ENCODE peak calls at places on chromosome X, in seven cellular contexts. One of them, this sample, is unnamed.

GRCh38 chrX:118211891-118212816 is 95.5 kb upstream of the KLHL13 start:
- DNase-seq in ELR: no peak
- DNase-seq in HT1080: no peak
- DNase-seq in activated naive CD8-positive, alpha-beta T cell treated with anti-CD3 and anti-CD28 coated beads for 36 hours: no peak
- DNase-seq in HuH-7: no peak
- DNase-seq in AG20443: no peak
- DNase-seq in EL: no peak
- DNase-seq in this sample: no peak

GRCh38 chrX:15946783-15947550 is 92.4 kb upstream of the AP1S2 start:
- DNase-seq in AG20443: peak
- DNase-seq in EL: peak
- DNase-seq in HuH-7: no peak
- DNase-seq in activated naive CD8-positive, alpha-beta T cell treated with anti-CD3 and anti-CD28 coated beads for 36 hours: no peak
- DNase-seq in HT1080: peak
- DNase-seq in ELR: peak
- DNase-seq in this sample: peak

GRCh38 chrX:16188687-16189086 is 21.4 kb downstream of the MAGEB17 start:
- DNase-seq in AG20443: no peak
- DNase-seq in HT1080: peak
- DNase-seq in ELR: peak
- DNase-seq in EL: peak
- DNase-seq in HuH-7: no peak
- DNase-seq in activated naive CD8-positive, alpha-beta T cell treated with anti-CD3 and anti-CD28 coated beads for 36 hours: no peak
- DNase-seq in this sample: peak

GRCh38 chrX:69493193-69493592 is 10.9 kb upstream of the NALF2 start:
- DNase-seq in ELR: no peak
- DNase-seq in HT1080: peak
- DNase-seq in AG20443: peak
- DNase-seq in HuH-7: peak
- DNase-seq in EL: no peak
- DNase-seq in activated naive CD8-positive, alpha-beta T cell treated with anti-CD3 and anti-CD28 coated beads for 36 hours: peak
- DNase-seq in this sample: peak

GRCh38 chrX:109199726-109200125 is 282.2 kb downstream of the GUCY2F start:
- DNase-seq in HT1080: peak
- DNase-seq in HuH-7: no peak
- DNase-seq in AG20443: peak
- DNase-seq in activated naive CD8-positive, alpha-beta T cell treated with anti-CD3 and anti-CD28 coated beads for 36 hours: no peak
- DNase-seq in ELR: no peak
- DNase-seq in EL: peak
- DNase-seq in this sample: peak

GRCh38 chrX:133265331-133265730 is 47.2 kb upstream of the TFDP3 start:
- DNase-seq in HT1080: no peak
- DNase-seq in EL: no peak
- DNase-seq in HuH-7: no peak
- DNase-seq in activated naive CD8-positive, alpha-beta T cell treated with anti-CD3 and anti-CD28 coated beads for 36 hours: no peak
- DNase-seq in ELR: no peak
- DNase-seq in AG20443: no peak
- DNase-seq in this sample: no peak

GRCh38 chrX:133375558-133376340 is 39.5 kb downstream of the GPC4 start:
- DNase-seq in HT1080: no peak
- DNase-seq in ELR: no peak
- DNase-seq in EL: no peak
- DNase-seq in activated naive CD8-positive, alpha-beta T cell treated with anti-CD3 and anti-CD28 coated beads for 36 hours: no peak
- DNase-seq in HuH-7: no peak
- DNase-seq in AG20443: no peak
- DNase-seq in this sample: no peak

GRCh38 chrX:153884136-153885076 is 1.6 kb downstream of the L1CAM start:
- DNase-seq in EL: no peak
- DNase-seq in ELR: no peak
- DNase-seq in HuH-7: no peak
- DNase-seq in AG20443: no peak
- DNase-seq in activated naive CD8-positive, alpha-beta T cell treated with anti-CD3 and anti-CD28 coated beads for 36 hours: no peak
- DNase-seq in HT1080: no peak
- DNase-seq in this sample: peak

GRCh38 chrX:130975947-130976346 is 72.9 kb upstream of the ENOX2 start:
- DNase-seq in AG20443: peak
- DNase-seq in HuH-7: peak
- DNase-seq in activated naive CD8-positive, alpha-beta T cell treated with anti-CD3 and anti-CD28 coated beads for 36 hours: peak
- DNase-seq in ELR: peak
- DNase-seq in EL: peak
- DNase-seq in HT1080: peak
- DNase-seq in this sample: peak

GRCh38 chrX:125998432-125998831 is 167.7 kb downstream of the DCAF12L2 start:
- DNase-seq in HuH-7: peak
- DNase-seq in AG20443: no peak
- DNase-seq in HT1080: peak
- DNase-seq in EL: no peak
- DNase-seq in ELR: no peak
- DNase-seq in activated naive CD8-positive, alpha-beta T cell treated with anti-CD3 and anti-CD28 coated beads for 36 hours: no peak
- DNase-seq in this sample: no peak

GRCh38 chrX:79477691-79478090 is 110.6 kb upstream of the ITM2A start:
- DNase-seq in activated naive CD8-positive, alpha-beta T cell treated with anti-CD3 and anti-CD28 coated beads for 36 hours: no peak
- DNase-seq in HuH-7: no peak
- DNase-seq in EL: no peak
- DNase-seq in ELR: no peak
- DNase-seq in AG20443: no peak
- DNase-seq in HT1080: no peak
- DNase-seq in this sample: peak

GRCh38 chrX:40543661-40544328 is 37.0 kb upstream of the ATP6AP2 start:
- DNase-seq in HT1080: peak
- DNase-seq in ELR: peak
- DNase-seq in AG20443: peak
- DNase-seq in EL: peak
- DNase-seq in HuH-7: no peak
- DNase-seq in activated naive CD8-positive, alpha-beta T cell treated with anti-CD3 and anti-CD28 coated beads for 36 hours: no peak
- DNase-seq in this sample: peak

GRCh38 chrX:3263681-3264126 is 82.7 kb downstream of the MXRA5 start:
- DNase-seq in HuH-7: no peak
- DNase-seq in AG20443: no peak
- DNase-seq in activated naive CD8-positive, alpha-beta T cell treated with anti-CD3 and anti-CD28 coated beads for 36 hours: no peak
- DNase-seq in EL: peak
- DNase-seq in ELR: peak
- DNase-seq in HT1080: no peak
- DNase-seq in this sample: no peak

GRCh38 chrX:46913710-46914109 is 1.5 kb downstream of the JADE3 start:
- DNase-seq in AG20443: peak
- DNase-seq in HT1080: no peak
- DNase-seq in EL: peak
- DNase-seq in HuH-7: peak
- DNase-seq in activated naive CD8-positive, alpha-beta T cell treated with anti-CD3 and anti-CD28 coated beads for 36 hours: no peak
- DNase-seq in ELR: peak
- DNase-seq in this sample: peak

GRCh38 chrX:116204947-116205346 is 34.4 kb downstream of the AGTR2 start:
- DNase-seq in AG20443: peak
- DNase-seq in EL: peak
- DNase-seq in ELR: peak
- DNase-seq in activated naive CD8-positive, alpha-beta T cell treated with anti-CD3 and anti-CD28 coated beads for 36 hours: no peak
- DNase-seq in HuH-7: no peak
- DNase-seq in HT1080: peak
- DNase-seq in this sample: peak

GRCh38 chrX:127578395-127578794 is 473.8 kb downstream of the ACTRT1 start:
- DNase-seq in EL: no peak
- DNase-seq in ELR: no peak
- DNase-seq in AG20443: no peak
- DNase-seq in activated naive CD8-positive, alpha-beta T cell treated with anti-CD3 and anti-CD28 coated beads for 36 hours: no peak
- DNase-seq in HuH-7: no peak
- DNase-seq in HT1080: no peak
- DNase-seq in this sample: no peak

GRCh38 chrX:154458954-154459829 is 1.1 kb downstream of the PLXNA3 start:
- DNase-seq in EL: peak
- DNase-seq in HT1080: no peak
- DNase-seq in ELR: peak
- DNase-seq in HuH-7: peak
- DNase-seq in activated naive CD8-positive, alpha-beta T cell treated with anti-CD3 and anti-CD28 coated beads for 36 hours: no peak
- DNase-seq in AG20443: peak
- DNase-seq in this sample: no peak